ENCODE peak calls at places on chromosome 1, in six cellular contexts. M is fibroblast of lung, U is heart left ventricle, Y is fibroblast of mammary gland, V is uterus, O is tibial nerve. B is an unnamed sample.

GRCh38 chr1:234478152-234478480 is 863 bp downstream of the TARBP1 start:
- DNase-seq in U (peak; percentile 50), O (no peak), Y (peak; percentile 26), V (no peak), M (peak; percentile 28), B (peak; percentile 44)

GRCh38 chr1:175218786-175219447 is 26.3 kb upstream of the KIAA0040 start:
- DNase-seq in Y (no peak), M (no peak), U (no peak), V (no peak), O (no peak), B (no peak)

GRCh38 chr1:222369148-222369547 is 178.8 kb downstream of the HHIPL2 start:
- DNase-seq in Y (no peak), O (no peak), M (no peak), V (no peak), U (no peak), B (no peak)

GRCh38 chr1:90826024-90826423 is 108.9 kb upstream of the BARHL2 start:
- DNase-seq in V (no peak), O (no peak), U (no peak), M (no peak), Y (no peak), B (no peak)

GRCh38 chr1:71785470-71785869 is 496.9 kb downstream of the NEGR1 start:
- DNase-seq in V (no peak), Y (no peak), M (peak; percentile 36), U (no peak), O (no peak), B (peak; percentile 6)

GRCh38 chr1:94245747-94246438 is 8.5 kb upstream of the ARHGAP29 start:
- DNase-seq in O (no peak), M (no peak), V (no peak), U (no peak), Y (no peak), B (peak; percentile 73)

GRCh38 chr1:235018161-235018560 is 110.5 kb downstream of the TOMM20 start:
- DNase-seq in U (no peak), M (peak; percentile 94), V (no peak), Y (peak; percentile 97), O (no peak), B (peak; percentile 98)

GRCh38 chr1:59514061-59514909 is 217.4 kb downstream of the FGGY start:
- DNase-seq in M (no peak), V (no peak), O (no peak), Y (no peak), U (no peak), B (no peak)

DNA sequence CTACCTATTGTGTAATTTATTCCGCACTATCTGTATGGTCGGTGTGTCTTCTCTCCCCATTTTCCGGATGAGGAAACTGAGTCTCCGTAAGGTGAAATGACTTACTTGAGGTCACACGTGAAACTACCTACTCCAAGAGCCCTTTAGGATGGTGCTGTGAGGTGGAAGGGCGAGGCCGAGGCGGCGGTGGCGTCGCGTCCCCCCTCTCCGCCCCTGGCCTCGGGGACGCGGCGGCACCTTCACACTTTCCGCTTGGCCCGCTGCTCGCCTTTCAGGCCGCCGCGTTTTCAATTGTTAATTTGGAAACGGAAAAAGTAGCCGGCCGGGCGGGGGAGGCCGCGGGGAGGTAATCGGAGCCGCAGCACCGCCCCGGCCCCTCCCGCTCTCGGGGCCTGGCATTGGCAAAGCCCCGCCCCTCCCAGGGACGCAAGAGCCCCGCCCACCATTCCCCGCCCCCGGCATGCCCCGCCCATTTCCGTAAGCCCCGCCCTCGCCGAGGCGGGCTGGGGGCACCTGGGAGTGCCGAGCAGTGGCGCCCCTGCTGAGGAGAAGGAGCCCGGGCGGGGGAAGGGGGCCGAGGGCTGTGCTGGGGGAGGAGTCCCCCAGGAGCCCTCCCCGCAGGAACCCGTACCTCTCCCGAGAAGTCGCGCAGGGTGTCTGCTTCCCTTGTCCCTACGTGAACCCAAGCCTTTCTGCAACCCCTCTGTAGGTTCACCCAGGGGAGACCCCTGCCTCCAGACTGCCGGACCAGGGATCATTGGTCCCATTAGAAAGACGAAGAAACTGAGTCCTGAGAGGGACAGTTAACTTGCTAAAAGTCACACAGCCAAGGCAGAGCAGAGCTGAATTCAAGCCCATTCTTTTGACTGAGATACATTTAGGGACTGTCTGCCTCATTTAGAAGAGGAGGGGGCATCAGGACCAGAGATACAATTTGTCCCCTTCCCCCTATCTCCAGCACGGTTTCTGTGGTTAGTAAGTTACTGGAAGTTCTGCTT is 18.8 kb downstream of the KCNQ4 start:
- DNase-seq in U (peak; percentile 90), M (peak; percentile 67), Y (peak; percentile 55), V (peak; percentile 89), O (peak; percentile 66), B (peak; percentile 84)
- H3K4me3 ChIP-seq in U (no peak overlapping the region), M (peak overlapping the region; percentile 60), Y (peak overlapping the region; percentile 37), V (peak overlapping the region; percentile 24), O (peak overlapping the region; percentile 52), B (peak overlapping the region; percentile 15)

DNA sequence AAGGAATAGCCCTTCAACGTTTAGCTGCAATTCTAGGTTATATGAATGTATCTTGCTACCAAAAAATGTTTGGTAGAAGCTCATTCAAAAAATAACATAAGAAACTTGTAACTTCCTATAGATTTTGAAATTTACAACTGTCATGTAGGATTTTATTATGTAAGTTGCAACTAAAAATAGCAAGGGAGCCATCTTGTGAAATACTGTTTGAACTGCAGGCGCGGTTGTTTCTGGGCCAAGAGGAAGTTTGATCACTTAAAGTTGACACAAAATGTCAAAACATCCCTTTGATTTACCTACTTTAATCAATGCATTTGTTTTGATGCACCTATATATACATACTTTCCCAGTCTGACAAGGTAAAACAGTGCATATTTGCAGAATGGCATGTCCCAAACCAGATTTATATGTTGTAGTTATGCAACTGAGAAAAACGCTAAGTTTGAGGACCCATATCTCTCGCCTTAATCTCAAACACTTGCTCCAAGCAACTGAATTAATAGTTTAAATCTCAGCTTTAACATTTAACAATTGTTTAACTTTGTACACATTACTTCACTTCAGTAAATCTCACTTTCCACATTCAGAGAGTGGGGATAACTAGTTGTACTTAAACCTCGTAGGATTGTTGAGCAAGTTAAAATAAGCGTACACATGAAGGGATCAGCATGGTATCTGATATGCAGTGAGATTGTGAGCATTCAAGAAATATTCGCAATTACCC is 63.9 kb downstream of the KCNK2 start:
- DNase-seq in M (peak; percentile 70), V (no peak), U (no peak), Y (peak; percentile 67), O (peak; percentile 11), B (peak; percentile 61)
- TF ChIP-seq CTCF in M (peak; percentile 56), V (peak; percentile 6), U (no peak), Y (peak; percentile 62), O (no peak), B (peak; percentile 51)

GRCh38 chr1:225541383-225541782 is 111.5 kb downstream of the ENAH start:
- DNase-seq in M (no peak), O (no peak), Y (no peak), U (no peak), V (no peak), B (no peak)
- H3K4me3 ChIP-seq in M (no peak overlapping the region), O (no peak overlapping the region), Y (no peak overlapping the region), U (no peak overlapping the region), V (no peak overlapping the region), B (no peak overlapping the region)

GRCh38 chr1:26889580-26890466 is at the start of gene GPN2:
- DNase-seq in O (peak; percentile 63), Y (peak; percentile 70), V (peak; percentile 74), M (peak; percentile 78), U (peak; percentile 78), B (peak; percentile 79)
- TF ChIP-seq CTCF in O (no peak), Y (no peak), V (no peak), M (no peak), U (no peak), B (no peak)

GRCh38 chr1:154716614-154717372 is 108.8 kb upstream of the ADAR start:
- DNase-seq in M (no peak), U (no peak), O (no peak), Y (no peak), V (peak; percentile 59), B (no peak)

GRCh38 chr1:154718566-154718965 is 110.6 kb upstream of the ADAR start:
- DNase-seq in O (no peak), Y (no peak), V (no peak), M (no peak), U (no peak), B (no peak)

GRCh38 chr1:154717467-154718004 is 109.5 kb upstream of the ADAR start:
- DNase-seq in Y (no peak), U (no peak), O (no peak), V (no peak), M (no peak), B (no peak)

GRCh38 chr1:154720328-154721301 is 112.6 kb upstream of the ADAR start:
- DNase-seq in V (no peak), Y (no peak), U (no peak), M (no peak), O (no peak), B (no peak)

GRCh38 chr1:154719586-154720327 is 111.8 kb upstream of the ADAR start:
- DNase-seq in M (no peak), Y (no peak), V (no peak), U (no peak), O (no peak), B (no peak)
- H3K4me3 ChIP-seq in M (no peak overlapping the region), Y (no peak overlapping the region), V (no peak overlapping the region), U (no peak overlapping the region), O (no peak overlapping the region), B (no peak overlapping the region)

DNA sequence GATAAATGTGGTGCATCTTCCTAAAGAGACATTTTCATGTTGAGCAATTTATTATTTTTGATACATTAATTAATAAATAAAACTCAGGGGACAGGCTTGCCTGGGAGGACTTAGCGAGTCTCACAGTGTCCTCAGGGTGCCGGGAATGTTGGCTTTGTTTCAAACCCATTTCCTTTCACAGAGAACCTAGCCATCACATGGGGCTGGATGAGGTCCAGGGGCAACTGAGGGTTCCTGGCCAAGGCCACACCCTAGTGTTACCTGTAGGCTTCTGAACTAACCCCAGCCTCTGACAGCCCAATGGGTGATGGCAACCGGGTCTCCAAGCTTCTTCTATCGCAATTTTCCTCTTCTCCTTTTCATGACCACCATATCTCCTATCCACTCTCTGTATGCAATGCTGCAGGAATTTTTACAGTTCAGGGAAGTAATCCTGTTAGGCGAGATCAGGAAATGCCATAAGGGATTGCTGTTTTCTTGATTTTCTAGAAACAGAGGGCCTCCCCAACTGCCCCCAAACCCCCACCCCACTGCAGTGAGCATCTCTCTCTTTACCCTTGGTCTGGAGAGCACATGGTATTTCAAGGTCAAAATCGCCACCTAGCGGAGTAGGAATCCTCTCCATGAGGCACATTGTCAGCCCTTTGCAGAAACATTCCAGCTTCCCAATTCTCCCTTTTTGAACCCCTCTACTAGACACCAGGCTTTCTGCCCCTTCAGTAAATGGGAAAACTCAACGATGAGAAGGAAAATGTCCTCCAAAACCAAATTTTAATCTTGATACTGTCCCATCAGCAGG is 22.1 kb upstream of the SMYD3 start:
- DNase-seq in V (no peak), O (no peak), M (no peak), Y (no peak), U (no peak), B (no peak)
- TF ChIP-seq CTCF in V (no peak), O (no peak), M (no peak), Y (no peak), U (no peak), B (no peak)

B was measured in cardiac fibroblast.